ENCODE peak calls at places on chromosomes 11 and 22, in eight cellular contexts. I is CD4-positive, alpha-beta memory T cell; P is neuronal stem cell; H is tibial nerve; A is Peyer's patch; O is uterus; U is AG04450; E is kidney. C is an unnamed sample.
A peak's percentile ranks its signal among the peaks of the same experiment; 100 is the strongest.

GRCh38 chr22:29342177-29342576 is 26.7 kb upstream of the RASL10A start:
- DNase-seq in E (no peak), O (no peak), H (no peak), A (no peak), P (no peak), U (no peak), I (no peak), C (no peak)

GRCh38 chr11:4748435-4748834 is 21.3 kb downstream of the OR51F1 start:
- DNase-seq in A (no peak), O (no peak), E (no peak), H (no peak), U (no peak), I (no peak), P (no peak), C (no peak)

GRCh38 chr22:35860087-35860733 is 142.5 kb downstream of the APOL5 start:
- DNase-seq in P (no peak), O (no peak), U (no peak), E (no peak), I (no peak), A (no peak), H (no peak), C (no peak)

GRCh38 chr11:66986178-66986545 is 11.1 kb downstream of the C11orf86 start:
- DNase-seq in H (no peak), A (no peak), E (no peak), O (no peak), U (no peak), I (no peak), P (no peak), C (no peak)

GRCh38 chr11:102438311-102439062 is 14.1 kb downstream of the TMEM123 start:
- DNase-seq in U (no peak), E (no peak), P (no peak), A (peak; percentile 41), O (no peak), I (no peak), H (no peak), C (no peak)

GRCh38 chr11:1717745-1718144 is 20.8 kb downstream of the KRTAP5-6 start:
- DNase-seq in H (no peak), U (no peak), O (no peak), I (no peak), P (no peak), A (peak; percentile 8), E (no peak), C (no peak)

GRCh38 chr11:119641991-119642745 is 86.8 kb downstream of the NECTIN1 start:
- DNase-seq in I (no peak), P (no peak), U (no peak), O (no peak), E (no peak), A (no peak), H (no peak), C (no peak)

GRCh38 chr22:49724030-49724892 is 103.4 kb downstream of the BRD1 start:
- DNase-seq in E (no peak), O (no peak), H (no peak), A (no peak), U (no peak), I (peak; percentile 23), P (no peak), C (no peak)

GRCh38 chr22:35889071-35889470 is 139.6 kb downstream of the RBFOX2 start:
- DNase-seq in I (no peak), P (no peak), U (no peak), A (no peak), H (no peak), O (no peak), E (no peak), C (no peak)

GRCh38 chr22:45977551-45978274 is 751 bp upstream of the WNT7B start:
- DNase-seq in I (no peak), P (peak; percentile 52), O (no peak), E (no peak), A (no peak), H (no peak), U (no peak), C (no peak)

GRCh38 chr11:11552688-11553087 is 69.1 kb downstream of the GALNT18 start:
- DNase-seq in E (no peak), P (no peak), H (no peak), U (no peak), I (no peak), A (no peak), O (no peak), C (no peak)

GRCh38 chr11:119782673-119783072 is 53.7 kb upstream of the NECTIN1 start:
- DNase-seq in P (no peak), A (no peak), U (no peak), E (peak; percentile 30), I (no peak), H (no peak), O (peak; percentile 28), C (no peak)

GRCh38 chr11:110093407-110094297 is 460 bp downstream of the ZC3H12C start:
- DNase-seq in H (peak; percentile 41), I (no peak), U (no peak), E (peak; percentile 88), A (no peak), O (peak; percentile 67), P (peak; percentile 39), C (no peak)

GRCh38 chr11:107017104-107017432 is 1.2 kb downstream of the GUCY1A2 start:
- DNase-seq in P (no peak), A (no peak), I (no peak), O (no peak), E (no peak), H (no peak), U (no peak), C (no peak)

DNA sequence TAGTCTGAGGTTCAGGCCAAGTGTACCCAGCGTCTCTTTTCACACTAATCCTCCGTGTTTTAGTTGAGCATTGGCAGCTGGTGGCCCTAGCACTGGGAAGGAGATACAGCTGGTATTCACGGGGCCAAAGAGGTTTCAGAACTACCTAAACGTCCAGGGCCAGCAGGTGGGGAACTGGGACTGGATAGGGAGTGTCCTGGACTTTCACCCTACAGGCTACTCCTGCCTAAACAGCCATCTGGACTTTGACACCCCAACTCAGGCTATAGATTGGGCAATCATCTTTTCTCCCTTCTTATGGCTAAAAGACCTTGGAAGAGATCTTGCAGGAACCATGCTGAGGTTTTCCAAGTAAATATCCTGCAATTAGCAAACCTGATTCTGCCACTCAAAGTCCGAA is 2.8 kb downstream of the SPON1 start:
- DNase-seq in U (no peak), P (no peak), H (no peak), E (no peak), I (no peak), O (no peak), A (no peak), C (no peak)
- H3K4me3 ChIP-seq in U (no peak overlapping the region), P (no peak overlapping the region), H (no peak overlapping the region), E (no peak overlapping the region), I (no peak overlapping the region), O (no peak overlapping the region), A (no peak overlapping the region), C (no peak overlapping the region)

GRCh38 chr11:7469351-7469865 is 15.9 kb upstream of the OLFML1 start:
- DNase-seq in P (no peak), O (no peak), E (no peak), I (no peak), H (no peak), U (no peak), A (no peak), C (no peak)

GRCh38 chr11:7471071-7471470 is 14.2 kb upstream of the OLFML1 start:
- DNase-seq in P (no peak), O (no peak), I (no peak), E (no peak), H (no peak), A (no peak), U (no peak), C (no peak)

GRCh38 chr11:7473702-7474101 is 11.6 kb upstream of the OLFML1 start:
- DNase-seq in I (no peak), O (no peak), H (no peak), U (no peak), P (no peak), E (no peak), A (peak; percentile 20), C (no peak)
- H3K27ac ChIP-seq in I (no peak overlapping the region), O (no peak overlapping the region), H (no peak overlapping the region), U (no peak overlapping the region), P (no peak overlapping the region), E (no peak overlapping the region), A (no peak overlapping the region), C (no peak overlapping the region)

DNA sequence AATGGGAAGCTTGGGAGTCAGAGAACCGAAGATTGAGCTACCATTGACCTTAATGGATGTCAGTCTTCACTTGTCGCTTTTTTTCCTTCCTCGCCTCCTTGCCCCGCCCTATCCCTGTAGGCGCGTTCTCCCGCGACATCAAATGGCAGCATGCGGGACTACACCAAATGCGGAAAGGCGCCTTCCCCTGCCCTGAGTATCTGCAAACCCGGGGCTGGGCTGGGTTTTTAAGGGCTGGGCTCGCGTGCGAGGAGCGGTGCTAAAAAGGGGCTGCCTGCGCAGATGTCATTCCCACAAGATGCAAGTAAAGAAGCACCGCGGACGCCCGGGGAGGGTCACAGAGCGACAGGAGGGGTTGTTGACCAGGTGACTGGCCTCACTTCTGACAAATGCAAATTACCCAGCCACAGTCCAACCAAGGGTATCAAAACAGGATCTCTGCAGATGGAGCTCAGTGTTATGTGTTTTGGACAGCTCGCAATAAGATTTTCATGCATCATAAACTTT is 4.7 kb upstream of the FAM111B start:
- DNase-seq in O (peak; percentile 14), I (peak; percentile 31), P (peak; percentile 52), U (no peak), H (peak; percentile 26), E (peak; percentile 71), A (peak; percentile 90), C (no peak)
- H3K4me3 ChIP-seq in O (no peak overlapping the region), I (no peak overlapping the region), P (no peak overlapping the region), U (peak overlapping the region; percentile 44), H (peak overlapping the region; percentile 24), E (peak overlapping the region; percentile 52), A (peak overlapping the region; percentile 27), C (peak overlapping the region; percentile 61)

GRCh38 chr11:117868088-117868487 is 8.4 kb downstream of the FXYD6 start:
- DNase-seq in H (no peak), P (no peak), O (no peak), U (no peak), E (no peak), I (no peak), A (no peak), C (no peak)
- H3K27ac ChIP-seq in H (peak overlapping the region; percentile 7), P (no peak overlapping the region), O (peak overlapping the region; percentile 75), U (no peak overlapping the region), E (no peak overlapping the region), I (no peak overlapping the region), A (no peak overlapping the region), C (no peak overlapping the region)

C was measured in CD8-positive, alpha-beta memory T cell.